ENCODE peak calls at places on chromosomes 6 and 20, in seven cellular contexts. Q, Y, U, D, H, K and N are unnamed samples.

GRCh38 chr20:44217342-44218092 is 6.9 kb upstream of the OSER1 start:
- DNase-seq in Y (peak), U (peak), Q (peak), D (peak), K (peak), H (peak), N (peak)

GRCh38 chr20:61640171-61640570 is 388.1 kb downstream of the CDH4 start:
- DNase-seq in Q (no peak), D (peak), K (no peak), Y (no peak), U (no peak), H (peak), N (peak)

GRCh38 chr20:25226433-25227316 is 21.2 kb upstream of the PYGB start:
- DNase-seq in U (no peak), K (no peak), H (no peak), D (no peak), Q (peak), Y (no peak), N (no peak)

GRCh38 chr6:6479706-6480250 is 108.7 kb upstream of the LY86 start:
- DNase-seq in K (no peak), U (no peak), D (no peak), Q (no peak), H (no peak), Y (no peak), N (no peak)

GRCh38 chr6:35751594-35751993 is 14.8 kb downstream of the ARMC12 start:
- DNase-seq in K (no peak), H (no peak), Q (no peak), Y (no peak), U (no peak), D (no peak), N (no peak)

GRCh38 chr20:36384022-36384619 is 78.0 kb downstream of the DLGAP4 start:
- DNase-seq in Q (no peak), Y (no peak), K (no peak), U (peak), H (peak), D (peak), N (peak)

GRCh38 chr20:41178495-41178894 is 41.2 kb downstream of the PLCG1 start:
- DNase-seq in Q (no peak), D (no peak), U (no peak), H (no peak), K (no peak), Y (no peak), N (no peak)

GRCh38 chr6:53979468-53980067 is 131.7 kb upstream of the MLIP start:
- DNase-seq in D (peak), Y (no peak), H (peak), K (no peak), U (peak), Q (no peak), N (peak)

GRCh38 chr6:70669133-70669532 is 1.4 kb downstream of the SMAP1 start:
- DNase-seq in Y (no peak), K (no peak), Q (no peak), U (no peak), D (no peak), H (no peak), N (peak)

GRCh38 chr6:14826456-14826855 is 419.4 kb upstream of the JARID2 start:
- DNase-seq in Y (no peak), H (no peak), D (no peak), K (no peak), Q (no peak), U (no peak), N (no peak)

GRCh38 chr20:31967830-31968249 is at the start of gene XKR7:
- DNase-seq in H (no peak), K (no peak), Q (no peak), U (peak), Y (no peak), D (no peak), N (no peak)

GRCh38 chr6:11354019-11354418 is 121.6 kb upstream of the NEDD9 start:
- DNase-seq in H (peak), Y (peak), D (peak), K (no peak), Q (no peak), U (no peak), N (peak)

GRCh38 chr6:1153696-1154245 is 158.1 kb upstream of the FOXQ1 start:
- DNase-seq in K (no peak), U (no peak), Y (no peak), Q (no peak), D (no peak), H (no peak), N (no peak)

GRCh38 chr6:73521351-73522254 is 771 bp upstream of the EEF1A1 start:
- DNase-seq in D (peak), H (peak), Q (peak), U (peak), K (no peak), Y (peak), N (peak)

GRCh38 chr6:36971926-36972673 is 13.9 kb downstream of the MTCH1 start:
- DNase-seq in K (no peak), H (no peak), U (no peak), Y (no peak), Q (no peak), D (no peak), N (no peak)

GRCh38 chr6:33320315-33321181 is 3.0 kb upstream of the ZBTB22 start:
- DNase-seq in U (peak), Q (peak), K (no peak), Y (peak), D (peak), H (peak), N (peak)

GRCh38 chr6:26329763-26330511 is 35.1 kb upstream of the BTN3A2 start:
- DNase-seq in H (peak), K (no peak), U (peak), D (peak), Y (no peak), Q (no peak), N (peak)

GRCh38 chr6:72787521-72788031 is 165.7 kb downstream of the KCNQ5 start:
- DNase-seq in H (peak), K (no peak), Y (peak), D (peak), Q (no peak), U (peak), N (peak)

DNA sequence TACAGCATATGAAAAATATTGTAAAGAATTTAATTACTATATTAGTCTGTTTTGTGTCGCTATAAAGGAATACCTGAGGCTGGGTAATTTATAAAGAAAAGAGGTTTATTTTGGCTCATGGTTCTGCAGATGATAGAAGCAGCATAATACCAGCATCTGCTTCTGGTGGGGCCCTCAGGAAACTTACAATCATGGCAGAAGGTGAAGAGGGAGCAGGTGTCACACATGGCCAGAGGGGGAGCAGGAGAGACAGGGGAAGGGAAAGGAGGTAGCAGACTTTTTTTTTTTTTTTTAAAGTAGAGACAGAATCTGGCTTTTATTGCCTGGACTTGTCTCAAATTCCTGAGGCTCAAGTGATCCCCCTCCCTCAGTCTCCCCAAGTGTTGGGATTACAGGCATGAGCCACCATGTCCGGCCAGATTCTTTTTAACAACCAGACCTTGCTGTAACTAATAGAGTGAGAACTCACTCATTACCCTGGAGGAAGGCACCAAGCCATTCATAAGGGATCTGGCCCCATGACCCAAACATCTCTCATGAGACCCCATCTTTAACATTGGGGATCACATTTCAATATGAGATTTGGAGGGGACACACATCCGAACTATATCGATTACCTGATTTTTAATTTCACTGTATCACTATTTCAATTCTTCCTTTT is 64.6 kb downstream of the MAN1A1 start:
- DNase-seq in U (peak), H (no peak), Y (no peak), Q (no peak), K (no peak), D (no peak), N (peak)
- TF ChIP-seq CTCF in U (peak), H (no peak), Y (no peak), Q (no peak), K (no peak), D (no peak), N (peak)

GRCh38 chr6:44176130-44176934 is 17.7 kb downstream of the CAPN11 start:
- DNase-seq in K (no peak), Q (no peak), U (no peak), D (no peak), H (no peak), Y (no peak), N (no peak)
- H3K4me3 ChIP-seq in K (peak), Q (no peak), U (no peak), D (no peak), H (no peak), Y (no peak), N (no peak)

GRCh38 chr6:126170875-126171489 is 168.9 kb upstream of the CENPW start:
- DNase-seq in K (no peak), U (peak), Q (no peak), H (no peak), Y (no peak), D (peak), N (peak)
- TF ChIP-seq CTCF in K (peak), U (peak), Q (peak), H (peak), Y (peak), D (peak), N (peak)

GRCh38 chr20:47073766-47074475 is 179.3 kb downstream of the EYA2 start:
- DNase-seq in D (no peak), U (no peak), K (no peak), Q (no peak), H (no peak), Y (no peak), N (no peak)

GRCh38 chr20:47067776-47068175 is 173.1 kb downstream of the EYA2 start:
- DNase-seq in U (no peak), H (no peak), D (peak), Y (no peak), K (no peak), Q (no peak), N (peak)

GRCh38 chr20:47071646-47072185 is 177.1 kb downstream of the EYA2 start:
- DNase-seq in D (no peak), Y (no peak), K (no peak), H (no peak), Q (no peak), U (no peak), N (no peak)

GRCh38 chr20:47066484-47067270 is 172.0 kb downstream of the EYA2 start:
- DNase-seq in Y (peak), D (peak), U (no peak), Q (no peak), K (no peak), H (peak), N (peak)

GRCh38 chr20:47070176-47070575 is 175.5 kb downstream of the EYA2 start:
- DNase-seq in D (no peak), Q (no peak), H (peak), Y (no peak), U (no peak), K (no peak), N (peak)
- H3K4me3 ChIP-seq in D (no peak), Q (no peak), H (no peak), Y (no peak), U (no peak), K (no peak), N (no peak)

GRCh38 chr6:117477988-117478852 is 4.3 kb upstream of the DCBLD1 start:
- DNase-seq in U (peak), Y (no peak), Q (peak), K (no peak), H (no peak), D (no peak), N (peak)
- TF ChIP-seq CTCF in U (peak), Y (no peak), Q (peak), K (no peak), H (no peak), D (peak), N (peak)

DNA sequence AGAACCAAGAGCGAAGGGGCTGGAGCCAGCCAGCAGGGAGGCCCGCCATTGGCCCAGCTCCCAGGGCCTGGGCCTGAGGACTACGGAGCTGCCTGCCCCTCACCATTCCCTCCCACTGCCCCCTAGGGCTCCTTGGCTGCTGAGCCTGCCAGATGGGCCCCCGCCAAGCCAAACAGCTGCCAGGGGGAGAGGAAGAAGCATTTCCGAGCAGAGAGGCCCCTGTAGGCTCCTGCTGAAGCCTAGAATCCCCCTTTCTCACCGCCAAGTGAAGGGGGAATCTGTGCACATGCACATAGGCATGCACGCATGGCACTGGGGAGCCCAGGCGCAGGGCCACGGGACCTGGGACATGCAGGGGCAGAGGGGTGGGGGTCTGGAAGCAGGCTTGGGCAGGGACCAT is 28.5 kb upstream of the MRPS18A start:
- DNase-seq in D (peak), U (no peak), K (no peak), Y (no peak), H (no peak), Q (no peak), N (peak)
- H3K4me3 ChIP-seq in D (no peak), U (no peak), K (no peak), Y (no peak), H (no peak), Q (no peak), N (no peak)

GRCh38 chr20:34302723-34303528 is at the start of gene AHCY:
- DNase-seq in U (peak), Q (peak), Y (peak), H (peak), K (peak), D (peak), N (peak)
- TF ChIP-seq CTCF in U (no peak), Q (no peak), Y (no peak), H (no peak), K (no peak), D (no peak), N (no peak)

DNA sequence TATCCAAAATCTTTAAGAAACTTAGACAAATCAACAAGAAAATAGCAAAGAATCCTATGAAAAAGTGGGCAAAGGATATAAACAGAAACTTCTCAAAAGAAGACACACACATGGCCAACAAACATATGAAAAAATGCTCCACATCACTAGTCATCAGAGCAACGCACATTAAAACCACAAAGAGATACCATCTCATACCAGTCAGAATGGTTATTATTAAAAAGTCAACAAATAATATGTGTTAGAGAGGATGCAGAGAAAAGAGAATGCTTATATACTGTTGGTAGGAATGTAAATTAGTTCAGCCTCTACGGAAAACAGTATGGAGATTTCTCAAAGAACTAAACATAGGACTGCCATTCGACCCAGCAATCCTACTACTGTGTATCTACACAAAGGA is 212.0 kb upstream of the DTNBP1 start:
- DNase-seq in Y (no peak), D (peak), H (peak), K (no peak), Q (no peak), U (no peak), N (peak)
- H3K4me3 ChIP-seq in Y (no peak), D (no peak), H (no peak), K (no peak), Q (no peak), U (no peak), N (no peak)

DNA sequence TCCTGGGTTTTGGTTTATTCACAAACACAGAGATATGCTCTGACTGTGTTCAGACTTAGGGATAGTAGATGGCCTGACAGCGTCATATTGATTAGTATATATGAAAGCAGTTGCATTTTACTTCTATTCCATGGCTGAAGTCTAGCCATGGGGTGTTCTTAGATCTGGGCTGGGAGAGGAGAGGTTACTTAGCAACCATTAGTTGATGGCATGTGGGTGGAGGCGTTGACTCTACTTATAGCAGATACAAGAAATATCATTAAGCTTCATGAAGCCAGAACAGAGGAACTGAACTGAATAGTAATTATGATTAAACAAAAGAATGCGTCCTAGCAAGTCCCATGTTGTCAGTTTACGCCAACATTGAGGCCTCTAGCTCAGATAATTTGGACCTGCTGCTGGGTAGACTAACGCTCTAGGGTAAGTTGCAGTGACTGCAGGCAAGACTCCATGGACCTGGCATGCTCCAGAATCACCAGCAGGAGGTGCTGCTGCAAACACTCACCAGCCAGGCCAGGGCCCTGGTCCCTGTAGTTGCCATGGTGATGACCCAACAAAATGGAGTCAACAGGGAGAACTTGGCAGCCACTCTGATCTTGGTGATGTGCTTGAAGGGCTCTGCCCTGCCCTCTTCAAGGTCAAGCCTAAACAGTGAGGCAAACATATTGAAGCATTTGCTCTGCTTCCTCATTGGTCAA is 477.4 kb downstream of the PREX1 start:
- DNase-seq in Y (no peak), U (peak), D (no peak), H (no peak), Q (no peak), K (no peak), N (peak)
- TF ChIP-seq CTCF in Y (peak), U (peak), D (no peak), H (no peak), Q (no peak), K (no peak), N (peak)